ENCODE peak calls at places on chromosomes 7 and 10, in four cellular contexts. L, E, S and O are unnamed samples.
A peak's percentile ranks its signal among the peaks of the same experiment; 100 is the strongest.

GRCh38 chr7:20529260-20529659 is 86.2 kb upstream of the ABCB5 start:
- DNase-seq in E (no peak), S (no peak), L (no peak), O (no peak)

GRCh38 chr7:2701832-2702593 is 14.0 kb downstream of the AMZ1 start:
- DNase-seq in E (no peak), L (no peak), S (no peak), O (no peak)

GRCh38 chr10:133104076-133104965 is 16.6 kb downstream of the ADGRA1 start:
- DNase-seq in E (no peak), S (no peak), L (no peak), O (no peak)

GRCh38 chr7:78752554-78752953 is 700.9 kb downstream of the MAGI2 start:
- DNase-seq in E (no peak), S (no peak), L (no peak), O (no peak)

GRCh38 chr10:80487422-80487785 is 33.3 kb downstream of the TSPAN14 start:
- DNase-seq in L (no peak), S (no peak), E (no peak), O (no peak)

GRCh38 chr7:129163875-129164544 is 19.5 kb downstream of the TSPAN33 start:
- DNase-seq in S (peak; percentile 40), E (no peak), L (no peak), O (peak; percentile 67)

GRCh38 chr10:110392860-110393732 is 88.4 kb upstream of the SMNDC1 start:
- DNase-seq in L (no peak), E (no peak), S (no peak), O (no peak)

GRCh38 chr7:158765020-158765419 is 60.4 kb upstream of the NCAPG2 start:
- DNase-seq in S (no peak), L (no peak), E (no peak), O (no peak)

GRCh38 chr7:91892099-91892788 is 11.7 kb upstream of the MTERF1 start:
- DNase-seq in L (no peak), E (no peak), S (no peak), O (no peak)

GRCh38 chr10:787933-788651 is 98.6 kb upstream of the DIP2C start:
- DNase-seq in L (no peak), E (no peak), S (no peak), O (no peak)

GRCh38 chr10:29915116-29915785 is 144.1 kb downstream of the JCAD start:
- DNase-seq in S (no peak), L (no peak), E (no peak), O (no peak)

GRCh38 chr7:114949227-114949626 is 27.3 kb downstream of the MDFIC start:
- DNase-seq in L (no peak), E (no peak), S (no peak), O (no peak)

GRCh38 chr10:119449210-119449584 is 93.3 kb downstream of the RGS10 start:
- DNase-seq in E (no peak), S (no peak), L (no peak), O (no peak)

GRCh38 chr10:29636178-29636577 is 1.4 kb upstream of the SVIL start:
- DNase-seq in E (peak; percentile 15), L (no peak), S (no peak), O (no peak)

GRCh38 chr7:137626469-137627067 is 220.2 kb downstream of the DGKI start:
- DNase-seq in L (peak; percentile 75), E (peak; percentile 12), S (peak; percentile 36), O (peak; percentile 81)

GRCh38 chr10:112217413-112218390 is 34.1 kb upstream of the GPAM start:
- DNase-seq in L (no peak), S (no peak), E (no peak), O (no peak)

DNA sequence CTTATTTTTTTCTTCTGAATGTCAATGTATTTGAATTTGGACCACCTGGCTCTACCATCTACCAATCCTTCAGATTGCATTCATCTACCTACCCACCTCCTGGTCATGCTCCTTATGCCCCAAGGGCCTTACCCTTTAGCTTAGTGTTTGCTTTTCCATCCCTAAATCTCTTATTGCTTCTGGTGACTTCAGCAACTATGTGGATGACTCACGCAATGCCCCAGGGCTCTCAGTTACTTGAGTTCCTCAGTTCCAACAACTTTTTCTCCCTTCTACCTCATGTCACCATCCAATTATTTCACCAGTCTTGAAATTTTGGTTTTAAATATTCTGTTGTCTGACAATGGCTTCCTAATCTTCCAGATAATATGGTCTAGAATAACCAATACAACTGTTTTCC is 118.9 kb downstream of the CFAP58 start:
- DNase-seq in E (no peak), S (no peak), L (no peak), O (no peak)
- TF ChIP-seq CBFB in E (no peak), S (no peak), L (no peak), O (no peak)

GRCh38 chr10:121734517-121735137 is 136.4 kb upstream of the FGFR2 start:
- DNase-seq in E (no peak), L (peak; percentile 25), S (peak; percentile 28), O (peak; percentile 27)
- TF ChIP-seq CBFB in E (no peak), L (no peak), S (no peak), O (no peak)

GRCh38 chr10:79068562-79069324 is at the start of gene ZMIZ1:
- DNase-seq in L (peak; percentile 84), E (no peak), S (peak; percentile 88), O (peak; percentile 95)

GRCh38 chr10:79070611-79071534 is 2.1 kb downstream of the ZMIZ1 start:
- DNase-seq in E (no peak), L (peak; percentile 40), S (peak; percentile 90), O (no peak)

GRCh38 chr10:79068203-79068561 is 584 bp upstream of the ZMIZ1 start:
- DNase-seq in E (no peak), S (no peak), L (no peak), O (no peak)

GRCh38 chr10:79070091-79070610 is 1.4 kb downstream of the ZMIZ1 start:
- DNase-seq in L (peak; percentile 35), S (no peak), E (no peak), O (peak; percentile 48)

DNA sequence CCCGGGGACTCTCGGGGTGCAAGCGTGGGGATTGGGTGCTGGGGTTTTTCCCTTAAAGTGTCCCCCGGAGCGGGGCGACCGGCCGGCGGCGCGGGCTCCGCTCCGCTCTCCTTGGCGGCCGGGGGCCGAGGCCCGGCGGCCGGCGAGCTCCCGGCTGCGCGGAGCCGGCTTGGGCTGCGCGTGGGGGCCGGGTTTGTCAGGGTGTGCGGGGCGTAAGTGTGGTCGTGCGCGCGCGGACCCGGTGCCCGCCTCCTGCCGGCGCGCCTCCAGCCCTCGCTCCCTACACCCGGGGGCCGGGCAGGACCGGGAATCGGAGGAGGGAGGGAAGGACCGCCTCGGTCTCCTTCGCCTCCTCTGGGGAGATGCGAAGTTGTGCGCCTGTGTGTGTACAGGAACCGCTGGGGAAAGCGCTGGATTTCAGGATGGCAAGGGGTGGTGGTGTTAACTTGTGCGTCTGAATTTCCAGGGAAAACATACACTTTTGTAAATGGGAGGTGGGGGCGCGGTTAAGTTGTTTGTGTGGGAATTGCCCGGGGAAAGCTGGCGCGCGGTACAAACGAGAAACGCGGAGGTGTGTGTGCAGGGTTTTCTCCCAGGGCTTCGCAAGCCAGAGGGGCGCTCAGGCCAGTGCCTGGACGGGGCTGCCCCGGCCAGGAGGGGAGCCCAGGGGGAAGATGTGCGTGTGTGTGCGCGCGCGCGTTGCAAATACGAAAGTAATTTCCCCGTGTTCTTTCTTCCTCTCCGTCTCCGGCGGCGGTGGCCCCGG is 742 bp downstream of the ZMIZ1 start:
- DNase-seq in S (no peak), L (peak; percentile 32), E (no peak), O (peak; percentile 62)
- TF ChIP-seq CBFB in S (no peak), L (no peak), E (no peak), O (no peak)

DNA sequence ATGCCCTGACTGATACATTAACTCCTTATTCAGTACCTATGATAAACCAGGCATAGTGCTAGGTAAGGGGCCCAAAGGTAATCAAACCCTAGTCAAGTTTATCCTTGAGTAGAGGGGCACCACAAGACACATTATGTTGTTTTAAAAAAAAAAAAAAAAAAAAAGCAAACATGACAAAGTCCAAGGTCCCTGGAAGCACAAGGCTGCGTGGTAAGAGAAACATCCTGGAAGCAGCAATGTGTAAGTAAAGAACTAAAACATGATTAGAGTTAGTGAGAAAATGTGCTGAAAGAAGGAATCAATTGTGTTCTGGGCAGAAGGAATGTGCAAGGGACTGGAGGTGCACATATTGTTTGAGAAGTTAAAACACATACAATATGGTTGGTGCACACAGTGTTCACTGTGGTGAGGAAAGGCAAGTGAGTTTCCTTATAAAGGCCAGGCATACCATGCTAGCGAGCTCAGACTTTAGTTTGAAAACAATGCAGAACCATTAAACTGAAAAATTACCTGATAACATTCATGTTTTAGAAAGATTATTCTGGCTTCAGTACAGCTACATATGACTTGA is 51.1 kb downstream of the PDE1C start:
- DNase-seq in S (peak; percentile 48), E (no peak), L (no peak), O (no peak)
- TF ChIP-seq CBFB in S (no peak), E (no peak), L (no peak), O (no peak)

DNA sequence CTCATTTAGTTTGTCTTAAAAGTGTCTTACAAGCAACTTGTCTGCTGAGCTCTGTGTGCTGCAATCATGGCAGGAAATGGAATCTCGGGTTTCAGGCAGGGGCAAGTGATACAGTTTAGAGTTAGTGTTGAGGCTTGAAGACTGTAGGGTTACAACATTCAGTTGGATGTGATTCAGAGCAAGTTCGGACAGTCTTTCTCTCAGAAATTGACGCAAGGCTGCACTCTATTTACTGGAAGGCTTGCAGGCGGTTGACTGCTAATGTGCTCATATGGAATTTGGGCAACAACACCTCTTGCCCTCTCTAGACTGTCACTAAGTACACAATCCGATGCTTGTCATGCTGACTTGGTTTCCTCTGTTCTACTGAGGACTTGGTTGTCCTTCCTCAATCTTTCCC is 161.7 kb upstream of the BMPER start:
- DNase-seq in L (no peak), S (no peak), E (no peak), O (no peak)
- TF ChIP-seq CBFB in L (no peak), S (no peak), E (no peak), O (no peak)